ENCODE peak calls at places on chromosomes 5 and 9, in four cellular contexts. R, U, J and F are unnamed samples.

GRCh38 chr5:140642718-140643117 is 3.5 kb downstream of the TMCO6 start:
- DNase-seq in R (no peak), J (no peak), U (no peak), F (no peak)

GRCh38 chr9:123312306-123312877 is 43.6 kb upstream of the CRB2 start:
- DNase-seq in R (no peak), J (no peak), U (no peak), F (no peak)

GRCh38 chr5:163914911-163915310 is 409.5 kb downstream of the MAT2B start:
- DNase-seq in J (peak; percentile 77), R (no peak), U (no peak), F (no peak)

GRCh38 chr9:132828201-132828770 is 49.8 kb downstream of the AK8 start:
- DNase-seq in U (no peak), R (no peak), J (no peak), F (no peak)

GRCh38 chr9:132973713-132974112 is 4.8 kb upstream of the GFI1B start:
- DNase-seq in J (no peak), U (no peak), R (no peak), F (no peak)

GRCh38 chr5:86909461-86909881 is 291.7 kb downstream of the COX7C start:
- DNase-seq in U (no peak), J (no peak), R (no peak), F (no peak)

GRCh38 chr5:138706655-138707480 is 46.4 kb upstream of the CTNNA1 start:
- DNase-seq in R (no peak), J (no peak), U (no peak), F (no peak)

GRCh38 chr5:41924872-41925554 is at the start of gene FBXO4:
- DNase-seq in U (peak; percentile 79), J (peak; percentile 78), R (peak; percentile 73), F (peak; percentile 66)

GRCh38 chr5:55547792-55548191 is 13.0 kb upstream of the PLPP1 start:
- DNase-seq in R (no peak), U (no peak), J (no peak), F (no peak)

GRCh38 chr9:112819635-112820496 is 69.3 kb downstream of the SNX30 start:
- DNase-seq in R (no peak), U (no peak), J (peak; percentile 34), F (peak; percentile 31)

GRCh38 chr5:134142806-134143205 is 28.3 kb downstream of the TCF7 start:
- DNase-seq in J (no peak), R (no peak), U (no peak), F (no peak)

GRCh38 chr5:110031402-110032140 is 341.8 kb downstream of the MAN2A1 start:
- DNase-seq in R (no peak), J (no peak), U (no peak), F (no peak)

GRCh38 chr9:131585375-131585774 is 40.1 kb downstream of the PRRT1B start:
- DNase-seq in J (no peak), R (no peak), U (peak; percentile 22), F (no peak)

GRCh38 chr5:22473865-22474264 is 379.3 kb downstream of the CDH12 start:
- DNase-seq in R (no peak), U (no peak), J (no peak), F (no peak)

GRCh38 chr5:39274388-39275085 is 55.2 kb upstream of the FYB1 start:
- DNase-seq in U (no peak), R (no peak), J (no peak), F (no peak)

GRCh38 chr9:105633373-105633772 is 28.9 kb upstream of the TAL2 start:
- DNase-seq in J (no peak), U (no peak), R (no peak), F (no peak)

GRCh38 chr5:16378762-16379161 is 86.8 kb downstream of the ZNF622 start:
- DNase-seq in U (no peak), R (no peak), J (no peak), F (no peak)

GRCh38 chr9:113996531-113997001 is 81.5 kb downstream of the AMBP start:
- DNase-seq in U (no peak), J (no peak), R (no peak), F (no peak)

GRCh38 chr5:36573441-36573840 is 33.0 kb upstream of the SLC1A3 start:
- DNase-seq in U (no peak), J (no peak), R (no peak), F (no peak)

GRCh38 chr9:134694714-134695113 is 53.1 kb downstream of the COL5A1 start:
- DNase-seq in J (peak; percentile 12), R (no peak), U (no peak), F (no peak)

GRCh38 chr9:126211441-126212074 is 115.1 kb upstream of the MVB12B start:
- DNase-seq in J (no peak), U (no peak), R (no peak), F (no peak)

GRCh38 chr5:78501411-78502338 is 141.3 kb downstream of the SCAMP1 start:
- DNase-seq in U (no peak), R (no peak), J (no peak), F (no peak)

GRCh38 chr5:175920506-175920865 is 47.6 kb downstream of the THOC3 start:
- DNase-seq in R (no peak), J (no peak), U (no peak), F (no peak)

GRCh38 chr5:38600334-38601045 is 44.0 kb upstream of the LIFR start:
- DNase-seq in U (no peak), J (no peak), R (no peak), F (no peak)

GRCh38 chr5:172731286-172732073 is 39.5 kb downstream of the DUSP1 start:
- DNase-seq in R (no peak), U (no peak), J (no peak), F (no peak)

GRCh38 chr9:105103776-105104175 is 140.7 kb upstream of the SLC44A1 start:
- DNase-seq in J (no peak), R (no peak), U (no peak), F (no peak)

GRCh38 chr5:166282939-166283338 is 2008.5 kb upstream of the WWC1 start:
- DNase-seq in J (no peak), U (no peak), R (no peak), F (no peak)

GRCh38 chr5:80206282-80206681 is 49.6 kb downstream of the SERINC5 start:
- DNase-seq in U (no peak), J (no peak), R (no peak), F (no peak)

GRCh38 chr5:75202935-75203334 is 33.7 kb downstream of the ANKRD31 start:
- DNase-seq in R (no peak), U (no peak), J (no peak), F (no peak)

GRCh38 chr9:91416086-91416712 is 7.4 kb downstream of the NFIL3 start:
- DNase-seq in J (peak; percentile 42), U (no peak), R (no peak), F (no peak)

GRCh38 chr5:172107606-172108005 is 80.4 kb downstream of the STK10 start:
- DNase-seq in R (no peak), J (no peak), U (no peak), F (no peak)

GRCh38 chr5:74441616-74442015 is 198.9 kb downstream of the ENC1 start:
- DNase-seq in J (peak; percentile 58), R (no peak), U (no peak), F (no peak)

GRCh38 chr9:38362912-38363588 is 29.5 kb upstream of the ALDH1B1 start:
- DNase-seq in U (no peak), J (peak; percentile 41), R (no peak), F (no peak)

GRCh38 chr5:176180339-176180738 is 57.9 kb upstream of the SIMC1 start:
- DNase-seq in J (no peak), U (no peak), R (no peak), F (no peak)

GRCh38 chr9:120862452-120862851 is 14.5 kb downstream of the PHF19 start:
- DNase-seq in R (no peak), J (no peak), U (no peak), F (no peak)

GRCh38 chr5:149063017-149063687 is at the start of gene SH3TC2:
- DNase-seq in J (peak; percentile 19), U (no peak), R (peak; percentile 22), F (peak; percentile 66)

GRCh38 chr5:138927979-138928378 is 52.8 kb upstream of the LRRTM2 start:
- DNase-seq in R (peak; percentile 42), U (no peak), J (no peak), F (no peak)

GRCh38 chr9:88017086-88017485 is 42.8 kb upstream of the CDK20 start:
- DNase-seq in J (no peak), U (no peak), R (no peak), F (no peak)

GRCh38 chr5:34959323-34959722 is 30.0 kb downstream of the DNAJC21 start:
- DNase-seq in R (no peak), J (no peak), U (no peak), F (no peak)

GRCh38 chr9:81032030-81032572 is 657.2 kb downstream of the TLE1 start:
- DNase-seq in R (no peak), U (no peak), J (no peak), F (no peak)